ENCODE peak calls at places on chromosomes 4 and X, in seven cellular contexts. One of them, this sample, is unnamed.

GRCh38 chr4:154595807-154596206 is 5.3 kb upstream of the FGA start:
- DNase-seq in stimulated activated CD4-positive, alpha-beta T cell treated with anti-CD3 and anti-CD28 coated beads, Interleukin-2, amount 100 ng/mL, for 24 hours: no peak
- DNase-seq in brain microvascular endothelial cell: no peak
- DNase-seq in NCI-H1048: no peak
- DNase-seq in EL: no peak
- DNase-seq in caudate nucleus: no peak
- DNase-seq in substantia nigra: no peak
- DNase-seq in this sample: no peak

GRCh38 chrX:109373468-109373867 is 108.4 kb downstream of the GUCY2F start:
- DNase-seq in stimulated activated CD4-positive, alpha-beta T cell treated with anti-CD3 and anti-CD28 coated beads, Interleukin-2, amount 100 ng/mL, for 24 hours: no peak
- DNase-seq in brain microvascular endothelial cell: no peak
- DNase-seq in NCI-H1048: no peak
- DNase-seq in EL: no peak
- DNase-seq in caudate nucleus: no peak
- DNase-seq in substantia nigra: no peak
- DNase-seq in this sample: no peak

GRCh38 chrX:40449396-40449795 is 131.4 kb upstream of the ATP6AP2 start:
- DNase-seq in stimulated activated CD4-positive, alpha-beta T cell treated with anti-CD3 and anti-CD28 coated beads, Interleukin-2, amount 100 ng/mL, for 24 hours: no peak
- DNase-seq in brain microvascular endothelial cell: no peak
- DNase-seq in NCI-H1048: no peak
- DNase-seq in EL: no peak
- DNase-seq in caudate nucleus: no peak
- DNase-seq in substantia nigra: no peak
- DNase-seq in this sample: no peak

GRCh38 chr4:8528713-8529112 is 51.5 kb upstream of the GPR78 start:
- DNase-seq in stimulated activated CD4-positive, alpha-beta T cell treated with anti-CD3 and anti-CD28 coated beads, Interleukin-2, amount 100 ng/mL, for 24 hours: no peak
- DNase-seq in brain microvascular endothelial cell: peak; percentile 74
- DNase-seq in NCI-H1048: no peak
- DNase-seq in EL: peak; percentile 73
- DNase-seq in caudate nucleus: no peak
- DNase-seq in substantia nigra: no peak
- DNase-seq in this sample: peak; percentile 37

GRCh38 chr4:185837415-185838103 is 25.6 kb upstream of the SORBS2 start:
- DNase-seq in stimulated activated CD4-positive, alpha-beta T cell treated with anti-CD3 and anti-CD28 coated beads, Interleukin-2, amount 100 ng/mL, for 24 hours: no peak
- DNase-seq in brain microvascular endothelial cell: no peak
- DNase-seq in NCI-H1048: no peak
- DNase-seq in EL: no peak
- DNase-seq in caudate nucleus: no peak
- DNase-seq in substantia nigra: no peak
- DNase-seq in this sample: no peak

GRCh38 chrX:112851806-112852205 is 11.2 kb upstream of the AMOT start:
- DNase-seq in stimulated activated CD4-positive, alpha-beta T cell treated with anti-CD3 and anti-CD28 coated beads, Interleukin-2, amount 100 ng/mL, for 24 hours: no peak
- DNase-seq in brain microvascular endothelial cell: no peak
- DNase-seq in NCI-H1048: no peak
- DNase-seq in EL: no peak
- DNase-seq in caudate nucleus: no peak
- DNase-seq in substantia nigra: no peak
- DNase-seq in this sample: peak; percentile 80

GRCh38 chrX:121407627-121408026 is 360.2 kb downstream of the GLUD2 start:
- DNase-seq in stimulated activated CD4-positive, alpha-beta T cell treated with anti-CD3 and anti-CD28 coated beads, Interleukin-2, amount 100 ng/mL, for 24 hours: no peak
- DNase-seq in brain microvascular endothelial cell: no peak
- DNase-seq in NCI-H1048: no peak
- DNase-seq in EL: no peak
- DNase-seq in caudate nucleus: no peak
- DNase-seq in substantia nigra: no peak
- DNase-seq in this sample: no peak

GRCh38 chr4:107689912-107690587 is 30.0 kb downstream of the PAPSS1 start:
- DNase-seq in stimulated activated CD4-positive, alpha-beta T cell treated with anti-CD3 and anti-CD28 coated beads, Interleukin-2, amount 100 ng/mL, for 24 hours: no peak
- DNase-seq in brain microvascular endothelial cell: peak; percentile 76
- DNase-seq in NCI-H1048: no peak
- DNase-seq in EL: peak; percentile 83
- DNase-seq in caudate nucleus: no peak
- DNase-seq in substantia nigra: no peak
- DNase-seq in this sample: peak; percentile 74

GRCh38 chr4:159027535-159027934 is 75.3 kb upstream of the RAPGEF2 start:
- DNase-seq in stimulated activated CD4-positive, alpha-beta T cell treated with anti-CD3 and anti-CD28 coated beads, Interleukin-2, amount 100 ng/mL, for 24 hours: no peak
- DNase-seq in brain microvascular endothelial cell: no peak
- DNase-seq in NCI-H1048: no peak
- DNase-seq in EL: peak; percentile 11
- DNase-seq in caudate nucleus: no peak
- DNase-seq in substantia nigra: no peak
- DNase-seq in this sample: no peak

GRCh38 chrX:148938348-148938747 is 437.9 kb downstream of the AFF2 start:
- DNase-seq in stimulated activated CD4-positive, alpha-beta T cell treated with anti-CD3 and anti-CD28 coated beads, Interleukin-2, amount 100 ng/mL, for 24 hours: no peak
- DNase-seq in brain microvascular endothelial cell: no peak
- DNase-seq in NCI-H1048: no peak
- DNase-seq in EL: no peak
- DNase-seq in caudate nucleus: no peak
- DNase-seq in substantia nigra: no peak
- DNase-seq in this sample: no peak

This sample was measured in adipocyte.